ENCODE peak calls at places on chromosomes 2 and 18, in five cellular contexts. H is GM04504; C is stimulated activated CD4-positive, alpha-beta T cell treated with anti-CD3 and anti-CD28 coated beads, Interleukin-1b, Interleukin-23, amount 100 ng/mL, for 48 hours; E is DMS 273 treated with DMSO at 0.1 percent for 48 hours; O is sciatic nerve. R is an unnamed sample.

GRCh38 chr2:73925853-73926492 is 707 bp upstream of the DGUOK start:
- DNase-seq in H (no peak), C (no peak), E (no peak), O (no peak), R (no peak)

GRCh38 chr18:76394780-76395476 is 100.1 kb downstream of the ZNF516 start:
- DNase-seq in H (no peak), C (no peak), E (no peak), O (peak; percentile 39), R (peak; percentile 82)

GRCh38 chr18:10036479-10036878 is 122.7 kb downstream of the VAPA start:
- DNase-seq in H (no peak), C (no peak), E (no peak), O (no peak), R (no peak)

GRCh38 chr18:32358075-32358474 is 112.6 kb downstream of the GAREM1 start:
- DNase-seq in H (no peak), C (no peak), E (no peak), O (no peak), R (no peak)

GRCh38 chr2:7034313-7034712 is 117.1 kb downstream of the RNF144A start:
- DNase-seq in H (no peak), C (no peak), E (no peak), O (no peak), R (peak; percentile 12)

GRCh38 chr18:78713726-78714125 is 265.9 kb upstream of the SALL3 start:
- DNase-seq in H (no peak), C (no peak), E (no peak), O (peak; percentile 25), R (no peak)

GRCh38 chr2:46984642-46985476 is 69.3 kb upstream of the MCFD2 start:
- DNase-seq in H (peak; percentile 93), C (peak; percentile 77), E (no peak), O (no peak), R (peak; percentile 98)

GRCh38 chr2:23705771-23706612 is 220.9 kb downstream of the ATAD2B start:
- DNase-seq in H (no peak), C (no peak), E (no peak), O (no peak), R (no peak)

GRCh38 chr2:49798570-49798969 is 644.3 kb upstream of the FSHR start:
- DNase-seq in H (no peak), C (no peak), E (no peak), O (no peak), R (no peak)

GRCh38 chr2:397561-398325 is 109.9 kb upstream of the ALKAL2 start:
- DNase-seq in H (no peak), C (no peak), E (no peak), O (no peak), R (no peak)

GRCh38 chr18:42310956-42311355 is 355.9 kb downstream of the PIK3C3 start:
- DNase-seq in H (peak; percentile 28), C (no peak), E (no peak), O (peak; percentile 63), R (peak; percentile 68)

GRCh38 chr2:217563081-217563480 is 439.7 kb downstream of the TNS1 start:
- DNase-seq in H (no peak), C (no peak), E (no peak), O (no peak), R (no peak)

GRCh38 chr2:120520929-120521912 is 175.3 kb downstream of the INHBB start:
- DNase-seq in H (no peak), C (peak; percentile 34), E (no peak), O (no peak), R (peak; percentile 57)

GRCh38 chr2:207256476-207257207 is 90.9 kb upstream of the KLF7 start:
- DNase-seq in H (no peak), C (no peak), E (peak; percentile 8), O (no peak), R (peak; percentile 65)

GRCh38 chr2:41966431-41966893 is 81.4 kb upstream of the PKDCC start:
- DNase-seq in H (peak; percentile 96), C (no peak), E (no peak), O (peak; percentile 92), R (peak; percentile 99)

GRCh38 chr2:218806346-218806978 is 24.5 kb downstream of the CYP27A1 start:
- DNase-seq in H (peak; percentile 98), C (no peak), E (peak; percentile 51), O (peak; percentile 83), R (peak; percentile 99)

GRCh38 chr2:10554961-10555809 is 107.1 kb upstream of the ODC1 start:
- DNase-seq in H (no peak), C (no peak), E (no peak), O (peak; percentile 26), R (no peak)

GRCh38 chr18:22102948-22103663 is 66.3 kb upstream of the GATA6 start:
- DNase-seq in H (no peak), C (no peak), E (no peak), O (no peak), R (no peak)

GRCh38 chr18:31837879-31838278 is 77.2 kb upstream of the SLC25A52 start:
- DNase-seq in H (no peak), C (no peak), E (no peak), O (no peak), R (no peak)

GRCh38 chr18:48061781-48062570 is 131.5 kb upstream of the SMAD2 start:
- DNase-seq in H (no peak), C (no peak), E (no peak), O (no peak), R (peak; percentile 19)

GRCh38 chr2:101967826-101968498 is 23.8 kb upstream of the IL1R2 start:
- DNase-seq in H (peak; percentile 36), C (no peak), E (no peak), O (no peak), R (peak; percentile 74)

GRCh38 chr2:85002534-85002933 is 31.6 kb downstream of the KCMF1 start:
- DNase-seq in H (no peak), C (no peak), E (no peak), O (no peak), R (no peak)

GRCh38 chr2:161312996-161313395 is 4.8 kb downstream of the PSMD14 start:
- DNase-seq in H (no peak), C (no peak), E (no peak), O (no peak), R (peak; percentile 58)

GRCh38 chr2:3282056-3282998 is 95.3 kb downstream of the EIPR1 start:
- DNase-seq in H (peak; percentile 5), C (no peak), E (peak; percentile 89), O (no peak), R (no peak)

GRCh38 chr2:143824796-143825195 is 695.1 kb downstream of the ZEB2 start:
- DNase-seq in H (no peak), C (no peak), E (no peak), O (no peak), R (no peak)

GRCh38 chr2:219045937-219046550 is 4.7 kb upstream of the CFAP65 start:
- DNase-seq in H (no peak), C (no peak), E (no peak), O (no peak), R (peak; percentile 55)

GRCh38 chr2:214742119-214742518 is 67.4 kb downstream of the BARD1 start:
- DNase-seq in H (no peak), C (no peak), E (no peak), O (no peak), R (no peak)

GRCh38 chr2:98656800-98657199 is 48.4 kb downstream of the UNC50 start:
- DNase-seq in H (no peak), C (no peak), E (no peak), O (no peak), R (no peak)

GRCh38 chr2:168802825-168803726 is 639 bp downstream of the NOSTRIN start:
- DNase-seq in H (no peak), C (no peak), E (no peak), O (no peak), R (no peak)

GRCh38 chr2:68828887-68829708 is 42.1 kb downstream of the BMP10 start:
- DNase-seq in H (peak; percentile 86), C (peak; percentile 50), E (peak; percentile 81), O (peak; percentile 97), R (peak; percentile 90)

GRCh38 chr2:172455121-172455515 is 27.7 kb downstream of the ITGA6 start:
- DNase-seq in H (no peak), C (no peak), E (no peak), O (no peak), R (no peak)

GRCh38 chr2:105800036-105800755 is 55.5 kb downstream of the NCK2 start:
- DNase-seq in H (no peak), C (no peak), E (no peak), O (no peak), R (peak; percentile 40)

GRCh38 chr2:236692937-236693336 is 123.3 kb downstream of the ACKR3 start:
- DNase-seq in H (no peak), C (no peak), E (no peak), O (no peak), R (no peak)